ENCODE peak calls at places on chromosomes 13 and 19, in seven cellular contexts. B is thyroid gland, H is GM13977, J is HCT116, T is fibroblast of lung, P is endodermal cell, I is colonic mucosa. Y is an unnamed sample.

GRCh38 chr13:93244141-93244917 is 17.7 kb downstream of the GPC6 start:
- DNase-seq in B (no peak), H (no peak), J (no peak), T (peak), P (peak), I (no peak), Y (peak)

GRCh38 chr13:29887651-29888050 is 37.2 kb upstream of the UBL3 start:
- DNase-seq in B (no peak), H (no peak), J (no peak), T (no peak), P (no peak), I (no peak), Y (no peak)

GRCh38 chr19:6718741-6719539 is 1.5 kb downstream of the C3 start:
- DNase-seq in B (no peak), H (peak), J (peak), T (no peak), P (peak), I (no peak), Y (no peak)

GRCh38 chr13:31209819-31210209 is 10.0 kb downstream of the B3GLCT start:
- DNase-seq in B (no peak), H (no peak), J (no peak), T (no peak), P (no peak), I (no peak), Y (no peak)

GRCh38 chr13:73401769-73402168 is 343.0 kb downstream of the KLF5 start:
- DNase-seq in B (no peak), H (no peak), J (no peak), T (no peak), P (no peak), I (no peak), Y (no peak)

GRCh38 chr19:17751103-17751911 is at the start of gene FCHO1:
- DNase-seq in B (peak), H (peak), J (no peak), T (no peak), P (no peak), I (peak), Y (no peak)

GRCh38 chr19:45442408-45442926 is 18.8 kb upstream of the ERCC1 start:
- DNase-seq in B (no peak), H (no peak), J (no peak), T (no peak), P (no peak), I (no peak), Y (no peak)

GRCh38 chr19:14381689-14382474 is 638 bp downstream of the ADGRE5 start:
- DNase-seq in B (no peak), H (peak), J (no peak), T (peak), P (no peak), I (peak), Y (peak)

GRCh38 chr13:89153941-89154340 is 1482.8 kb downstream of the SLITRK5 start:
- DNase-seq in B (no peak), H (no peak), J (no peak), T (peak), P (no peak), I (no peak), Y (no peak)

GRCh38 chr19:6232567-6232966 is 47.2 kb downstream of the MLLT1 start:
- DNase-seq in B (no peak), H (no peak), J (no peak), T (peak), P (no peak), I (no peak), Y (peak)

GRCh38 chr19:39223703-39224279 is 19.7 kb upstream of the SYCN start:
- DNase-seq in B (no peak), H (peak), J (no peak), T (peak), P (peak), I (no peak), Y (peak)

GRCh38 chr13:113584205-113584869 is at the start of gene TFDP1:
- DNase-seq in B (peak), H (peak), J (peak), T (peak), P (peak), I (peak), Y (peak)

GRCh38 chr19:32878988-32879387 is 9.4 kb upstream of the SLC7A9 start:
- DNase-seq in B (no peak), H (no peak), J (no peak), T (no peak), P (no peak), I (no peak), Y (no peak)

GRCh38 chr19:10292789-10293636 is 3.3 kb downstream of the ICAM5 start:
- DNase-seq in B (peak), H (no peak), J (no peak), T (no peak), P (no peak), I (no peak), Y (no peak)

GRCh38 chr19:10230904-10231623 is at the start of gene S1PR2:
- DNase-seq in B (peak), H (peak), J (peak), T (peak), P (peak), I (peak), Y (peak)

GRCh38 chr19:58054792-58055482 is 4.1 kb upstream of the ZNF135 start:
- DNase-seq in B (peak), H (peak), J (no peak), T (peak), P (peak), I (no peak), Y (no peak)

GRCh38 chr13:44155422-44156293 is 218.0 kb upstream of the SERP2 start:
- DNase-seq in B (peak), H (no peak), J (no peak), T (peak), P (peak), I (peak), Y (peak)

GRCh38 chr19:719081-719512 is 10.4 kb downstream of the PALM start:
- DNase-seq in B (no peak), H (no peak), J (no peak), T (no peak), P (no peak), I (no peak), Y (no peak)

GRCh38 chr19:1081301-1082164 is 13.6 kb downstream of the POLR2E start:
- DNase-seq in B (no peak), H (no peak), J (no peak), T (no peak), P (no peak), I (no peak), Y (no peak)

GRCh38 chr19:38730731-38731589 is 13.3 kb downstream of the CAPN12 start:
- DNase-seq in B (no peak), H (no peak), J (no peak), T (no peak), P (peak), I (peak), Y (no peak)

GRCh38 chr13:92804926-92805325 is 421.7 kb upstream of the GPC6 start:
- DNase-seq in B (no peak), H (no peak), J (no peak), T (peak), P (no peak), I (no peak), Y (no peak)

GRCh38 chr19:49770529-49770928 is 3.7 kb downstream of the AP2A1 start:
- DNase-seq in B (no peak), H (no peak), J (no peak), T (no peak), P (no peak), I (no peak), Y (no peak)

GRCh38 chr19:49155830-49156346 is 692 bp upstream of the HRC start:
- DNase-seq in B (no peak), H (no peak), J (no peak), T (no peak), P (peak), I (no peak), Y (no peak)

GRCh38 chr13:90084684-90085290 is 1262.7 kb upstream of the MIR17HG start:
- DNase-seq in B (no peak), H (no peak), J (no peak), T (peak), P (no peak), I (no peak), Y (no peak)

GRCh38 chr13:113207890-113208423 is 512 bp downstream of the PCID2 start:
- DNase-seq in B (peak), H (no peak), J (no peak), T (peak), P (peak), I (peak), Y (peak)

GRCh38 chr13:98945863-98946605 is 31.8 kb downstream of the DOCK9 start:
- DNase-seq in B (no peak), H (no peak), J (no peak), T (no peak), P (no peak), I (no peak), Y (no peak)

GRCh38 chr19:30932854-30933253 is 416.4 kb downstream of the TSHZ3 start:
- DNase-seq in B (no peak), H (no peak), J (no peak), T (no peak), P (no peak), I (no peak), Y (no peak)

GRCh38 chr19:18896421-18896841 is 473 bp upstream of the CERS1 start:
- DNase-seq in B (no peak), H (peak), J (no peak), T (peak), P (peak), I (no peak), Y (no peak)

GRCh38 chr19:49094505-49095482 is 9.5 kb downstream of the SNRNP70 start:
- DNase-seq in B (no peak), H (no peak), J (no peak), T (no peak), P (no peak), I (no peak), Y (no peak)

GRCh38 chr13:102710261-102710679 is 15.4 kb upstream of the METTL21C start:
- DNase-seq in B (no peak), H (no peak), J (no peak), T (peak), P (no peak), I (no peak), Y (peak)

GRCh38 chr13:90732049-90732448 is 615.4 kb upstream of the MIR17HG start:
- DNase-seq in B (peak), H (no peak), J (no peak), T (no peak), P (peak), I (no peak), Y (no peak)

GRCh38 chr19:2542341-2543069 is 66.6 kb downstream of the GADD45B start:
- DNase-seq in B (no peak), H (no peak), J (no peak), T (peak), P (peak), I (no peak), Y (no peak)

GRCh38 chr13:58889474-58889873 is 1257.9 kb downstream of the PCDH17 start:
- DNase-seq in B (no peak), H (no peak), J (no peak), T (no peak), P (no peak), I (no peak), Y (no peak)

GRCh38 chr13:92317066-92317465 is 909.5 kb upstream of the GPC6 start:
- DNase-seq in B (no peak), H (no peak), J (no peak), T (peak), P (no peak), I (no peak), Y (no peak)

GRCh38 chr13:50894042-50894441 is 15.5 kb upstream of the RNASEH2B start:
- DNase-seq in B (no peak), H (no peak), J (no peak), T (no peak), P (no peak), I (no peak), Y (no peak)

GRCh38 chr13:112454648-112455334 is 78.6 kb downstream of the SPACA7 start:
- DNase-seq in B (no peak), H (no peak), J (no peak), T (no peak), P (no peak), I (no peak), Y (no peak)

GRCh38 chr19:2512523-2513431 is 36.9 kb downstream of the GADD45B start:
- DNase-seq in B (peak), H (no peak), J (no peak), T (no peak), P (no peak), I (no peak), Y (no peak)

GRCh38 chr13:58434943-58435342 is 803.4 kb downstream of the PCDH17 start:
- DNase-seq in B (no peak), H (no peak), J (no peak), T (no peak), P (no peak), I (no peak), Y (no peak)

GRCh38 chr19:23075031-23075733 is 41.6 kb upstream of the ZNF730 start:
- DNase-seq in B (peak), H (peak), J (no peak), T (peak), P (peak), I (peak), Y (no peak)

GRCh38 chr13:39189778-39190177 is 151.5 kb downstream of the NHLRC3 start:
- DNase-seq in B (no peak), H (no peak), J (no peak), T (no peak), P (peak), I (no peak), Y (no peak)

GRCh38 chr13:40983269-40983668 is 35.8 kb downstream of the ELF1 start:
- DNase-seq in B (no peak), H (no peak), J (no peak), T (peak), P (no peak), I (no peak), Y (no peak)

GRCh38 chr13:40982772-40983171 is 36.3 kb downstream of the ELF1 start:
- DNase-seq in B (peak), H (peak), J (no peak), T (peak), P (no peak), I (peak), Y (no peak)

GRCh38 chr13:40984670-40985366 is 34.3 kb downstream of the ELF1 start:
- DNase-seq in B (no peak), H (no peak), J (no peak), T (no peak), P (no peak), I (no peak), Y (no peak)

GRCh38 chr13:40985596-40986327 is 33.4 kb downstream of the ELF1 start:
- DNase-seq in B (no peak), H (no peak), J (no peak), T (no peak), P (no peak), I (no peak), Y (no peak)

DNA sequence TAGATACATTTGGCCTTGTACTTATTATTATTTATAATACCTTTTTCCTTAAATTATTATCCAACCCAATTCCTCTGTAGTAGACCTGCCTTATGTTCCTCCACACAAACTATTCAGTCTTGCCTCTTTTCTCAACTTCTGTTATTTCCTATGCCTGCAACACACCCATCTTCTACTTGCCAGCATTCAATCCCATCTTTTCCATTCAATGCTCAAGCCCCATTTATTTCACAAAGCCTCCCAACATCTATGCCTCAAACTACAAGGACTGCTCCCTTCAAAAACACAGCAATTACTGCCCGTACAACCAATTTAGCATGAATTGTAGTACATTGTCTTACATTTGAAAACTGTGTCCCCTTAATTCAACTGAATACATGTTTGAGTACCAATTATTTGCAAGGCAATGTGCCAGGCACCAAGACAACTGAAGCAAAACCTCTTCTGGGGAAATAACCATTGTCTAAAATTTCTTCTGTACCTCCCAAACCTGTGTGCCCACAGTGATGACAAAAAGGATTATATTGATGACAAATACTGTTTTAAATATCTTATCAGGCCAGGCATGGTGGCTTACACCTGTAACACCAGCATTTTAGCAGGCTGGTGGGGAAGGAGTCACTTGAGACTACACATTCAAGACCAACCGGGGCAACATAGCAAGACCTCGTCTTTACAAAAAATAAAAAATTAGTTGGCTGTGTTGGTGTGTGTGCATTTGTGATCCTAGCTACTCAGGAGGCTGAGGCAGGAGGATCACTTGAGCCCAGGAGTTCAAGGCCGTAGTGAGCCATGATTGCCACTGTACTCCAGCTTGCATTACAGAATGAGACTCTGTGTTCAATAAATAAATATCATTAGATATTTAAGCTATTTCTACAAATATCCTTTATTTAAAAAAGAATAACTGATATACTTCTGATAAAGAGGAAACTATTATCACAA is 35.1 kb downstream of the ELF1 start:
- DNase-seq in B (peak), H (no peak), J (no peak), T (no peak), P (no peak), I (no peak), Y (no peak)
- TF ChIP-seq CTCF in B (no peak), H (no peak), J (no peak), T (no peak), P (no peak), I (no peak), Y (no peak)

DNA sequence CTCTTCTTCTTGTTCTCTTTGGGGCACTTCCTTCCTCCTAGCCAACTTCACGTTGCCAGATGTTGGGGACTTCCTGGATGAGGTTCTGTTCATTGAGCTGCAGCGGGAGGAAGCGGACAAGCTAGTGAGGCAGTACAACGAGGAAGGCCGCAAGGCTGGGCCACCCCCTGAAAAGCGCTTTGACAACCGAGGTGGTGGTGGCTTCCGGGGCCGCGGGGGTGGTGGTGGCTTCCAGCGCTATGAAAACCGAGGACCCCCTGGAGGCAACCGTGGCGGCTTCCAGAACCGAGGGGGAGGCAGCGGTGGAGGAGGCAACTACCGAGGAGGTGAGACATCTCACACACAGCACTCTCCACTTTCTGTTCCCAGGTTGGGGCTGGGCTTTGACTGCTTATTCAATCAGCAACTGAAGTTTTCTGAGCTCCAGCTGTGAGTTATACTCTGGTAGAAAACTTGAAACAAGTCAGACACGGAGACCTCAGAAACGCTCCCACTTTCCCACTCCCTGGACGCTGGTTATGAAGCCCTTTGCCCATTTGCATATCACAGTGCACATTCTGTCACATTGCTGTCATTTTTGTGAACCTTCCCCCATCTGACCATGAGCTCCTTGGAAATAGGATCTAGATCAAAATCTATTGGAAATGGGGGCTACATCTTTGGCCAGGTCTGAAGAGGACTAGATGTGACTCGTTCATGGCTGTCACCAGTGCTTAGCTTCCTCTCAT is 7.2 kb upstream of the CCDC97 start:
- DNase-seq in B (no peak), H (peak), J (no peak), T (no peak), P (no peak), I (no peak), Y (no peak)
- TF ChIP-seq CTCF in B (no peak), H (no peak), J (no peak), T (no peak), P (no peak), I (no peak), Y (no peak)

GRCh38 chr19:36049080-36049698 is 4.9 kb downstream of the THAP8 start:
- DNase-seq in B (no peak), H (no peak), J (no peak), T (peak), P (no peak), I (no peak), Y (no peak)

GRCh38 chr19:36054733-36055686 is at the start of gene WDR62:
- DNase-seq in B (peak), H (peak), J (peak), T (peak), P (peak), I (peak), Y (peak)

GRCh38 chr19:36051236-36051635 is 2.8 kb downstream of the THAP8 start:
- DNase-seq in B (no peak), H (no peak), J (peak), T (peak), P (peak), I (no peak), Y (no peak)

GRCh38 chr19:36054119-36054732 is at the start of gene THAP8:
- DNase-seq in B (peak), H (peak), J (peak), T (peak), P (peak), I (peak), Y (peak)

DNA sequence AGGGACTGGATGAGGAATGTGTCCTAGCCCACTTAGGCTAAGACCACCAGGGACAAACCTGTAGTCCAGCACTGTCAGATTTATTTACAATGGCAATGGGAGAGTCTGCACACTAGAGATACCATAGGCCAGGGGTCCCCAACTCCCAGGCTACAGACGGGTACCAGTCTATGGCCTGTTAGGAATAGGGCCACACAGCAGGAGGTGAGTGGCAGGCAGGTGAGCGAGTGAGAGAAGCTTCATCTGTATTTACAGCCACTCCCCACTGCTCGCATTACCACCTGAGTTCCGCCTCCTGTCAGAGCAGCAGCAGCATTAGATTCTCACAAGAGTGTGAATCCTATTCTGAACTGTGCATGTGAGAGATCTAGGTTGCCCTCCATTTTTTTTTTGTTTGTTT is 2.4 kb downstream of the THAP8 start:
- DNase-seq in B (no peak), H (no peak), J (no peak), T (no peak), P (peak), I (no peak), Y (no peak)
- TF ChIP-seq CTCF in B (no peak), H (no peak), J (no peak), T (no peak), P (peak), I (no peak), Y (no peak)

GRCh38 chr19:3881272-3882040 is 971 bp downstream of the ATCAY start:
- DNase-seq in B (no peak), H (no peak), J (no peak), T (no peak), P (peak), I (no peak), Y (no peak)

GRCh38 chr19:3882041-3882384 is 1.5 kb downstream of the ATCAY start:
- DNase-seq in B (no peak), H (no peak), J (no peak), T (no peak), P (no peak), I (no peak), Y (no peak)

GRCh38 chr19:3880471-3881271 is at the start of gene ATCAY:
- DNase-seq in B (no peak), H (no peak), J (no peak), T (no peak), P (peak), I (no peak), Y (no peak)

GRCh38 chr19:3879656-3880055 is 829 bp upstream of the ATCAY start:
- DNase-seq in B (no peak), H (no peak), J (no peak), T (no peak), P (no peak), I (no peak), Y (no peak)
- TF ChIP-seq CTCF in B (no peak), H (peak), J (peak), T (no peak), P (peak), I (no peak), Y (peak)